ENCODE peak calls at places on chromosomes 1 and 21, in five cellular contexts. One of them, this sample, is unnamed.

GRCh38 chr1:3154081-3154795 is 85.2 kb downstream of the PRDM16 start:
- DNase-seq in mucosa of descending colon: no peak
- DNase-seq in lower lobe of right lung: no peak
- DNase-seq in spleen: no peak
- DNase-seq in GM12865: no peak
- DNase-seq in this sample: no peak

GRCh38 chr1:76083189-76083588 is 8.6 kb downstream of the ST6GALNAC3 start:
- DNase-seq in spleen: no peak
- DNase-seq in lower lobe of right lung: no peak
- DNase-seq in GM12865: no peak
- DNase-seq in mucosa of descending colon: peak; percentile 19
- DNase-seq in this sample: no peak

GRCh38 chr21:25571726-25572121 is 35.6 kb downstream of the MRPL39 start:
- DNase-seq in mucosa of descending colon: no peak
- DNase-seq in GM12865: peak; percentile 46
- DNase-seq in lower lobe of right lung: no peak
- DNase-seq in spleen: no peak
- DNase-seq in this sample: no peak

GRCh38 chr1:117664314-117664713 is 58.5 kb downstream of the TENT5C start:
- DNase-seq in mucosa of descending colon: no peak
- DNase-seq in GM12865: peak; percentile 95
- DNase-seq in lower lobe of right lung: no peak
- DNase-seq in spleen: no peak
- DNase-seq in this sample: no peak

GRCh38 chr1:232519186-232519585 is 110.7 kb downstream of the SIPA1L2 start:
- DNase-seq in GM12865: no peak
- DNase-seq in lower lobe of right lung: no peak
- DNase-seq in spleen: no peak
- DNase-seq in mucosa of descending colon: no peak
- DNase-seq in this sample: no peak

GRCh38 chr21:34129039-34129891 is 55.9 kb downstream of the MRPS6 start:
- DNase-seq in GM12865: no peak
- DNase-seq in mucosa of descending colon: peak; percentile 51
- DNase-seq in spleen: no peak
- DNase-seq in lower lobe of right lung: no peak
- DNase-seq in this sample: peak; percentile 84

GRCh38 chr1:115670476-115671175 is 28.9 kb downstream of the VANGL1 start:
- DNase-seq in spleen: no peak
- DNase-seq in lower lobe of right lung: no peak
- DNase-seq in mucosa of descending colon: peak; percentile 35
- DNase-seq in GM12865: no peak
- DNase-seq in this sample: no peak

GRCh38 chr1:111202707-111203623 is 2.5 kb upstream of the DENND2D start:
- DNase-seq in spleen: no peak
- DNase-seq in lower lobe of right lung: no peak
- DNase-seq in mucosa of descending colon: peak; percentile 36
- DNase-seq in GM12865: peak; percentile 68
- DNase-seq in this sample: no peak

GRCh38 chr1:45246760-45247159 is 40.4 kb upstream of the ZSWIM5 start:
- DNase-seq in spleen: no peak
- DNase-seq in lower lobe of right lung: no peak
- DNase-seq in GM12865: no peak
- DNase-seq in mucosa of descending colon: no peak
- DNase-seq in this sample: peak; percentile 93

GRCh38 chr1:51952638-51953037 is 37.9 kb downstream of the RAB3B start:
- DNase-seq in spleen: no peak
- DNase-seq in lower lobe of right lung: no peak
- DNase-seq in GM12865: no peak
- DNase-seq in mucosa of descending colon: no peak
- DNase-seq in this sample: no peak

GRCh38 chr1:89630046-89630445 is 2.9 kb upstream of the LRRC8C start:
- DNase-seq in spleen: no peak
- DNase-seq in GM12865: no peak
- DNase-seq in mucosa of descending colon: no peak
- DNase-seq in lower lobe of right lung: no peak
- DNase-seq in this sample: no peak

GRCh38 chr1:204760350-204761134 is 75.0 kb upstream of the LRRN2 start:
- DNase-seq in spleen: no peak
- DNase-seq in GM12865: no peak
- DNase-seq in lower lobe of right lung: no peak
- DNase-seq in mucosa of descending colon: no peak
- DNase-seq in this sample: peak; percentile 22

GRCh38 chr1:83095570-83095969 is 903.4 kb downstream of the TTLL7 start:
- DNase-seq in spleen: no peak
- DNase-seq in lower lobe of right lung: no peak
- DNase-seq in mucosa of descending colon: no peak
- DNase-seq in GM12865: no peak
- DNase-seq in this sample: no peak

GRCh38 chr1:184022651-184023050 is 14.9 kb downstream of the COLGALT2 start:
- DNase-seq in spleen: no peak
- DNase-seq in mucosa of descending colon: no peak
- DNase-seq in lower lobe of right lung: no peak
- DNase-seq in GM12865: no peak
- DNase-seq in this sample: peak; percentile 33

GRCh38 chr1:16204634-16205332 is 7.7 kb downstream of the ARHGEF19 start:
- DNase-seq in spleen: peak; percentile 83
- DNase-seq in lower lobe of right lung: no peak
- DNase-seq in mucosa of descending colon: peak; percentile 64
- DNase-seq in GM12865: no peak
- DNase-seq in this sample: no peak
- TF ChIP-seq CTCF in spleen: no peak
- TF ChIP-seq CTCF in lower lobe of right lung: peak; percentile 31
- TF ChIP-seq CTCF in mucosa of descending colon: no peak
- TF ChIP-seq CTCF in GM12865: peak; percentile 29
- TF ChIP-seq CTCF in this sample: peak; percentile 35

GRCh38 chr1:39969048-39969447 is 14.1 kb downstream of the MFSD2A start:
- DNase-seq in GM12865: no peak
- DNase-seq in lower lobe of right lung: peak; percentile 58
- DNase-seq in mucosa of descending colon: no peak
- DNase-seq in spleen: no peak
- DNase-seq in this sample: peak; percentile 73

GRCh38 chr1:39971138-39971537 is 16.2 kb downstream of the MFSD2A start:
- DNase-seq in spleen: no peak
- DNase-seq in GM12865: no peak
- DNase-seq in mucosa of descending colon: no peak
- DNase-seq in lower lobe of right lung: no peak
- DNase-seq in this sample: no peak

GRCh38 chr1:39973503-39974135 is 18.7 kb downstream of the MFSD2A start:
- DNase-seq in spleen: peak; percentile 93
- DNase-seq in lower lobe of right lung: peak; percentile 85
- DNase-seq in GM12865: peak; percentile 82
- DNase-seq in mucosa of descending colon: peak; percentile 87
- DNase-seq in this sample: peak; percentile 83

GRCh38 chr1:39970274-39970673 is 15.3 kb downstream of the MFSD2A start:
- DNase-seq in lower lobe of right lung: no peak
- DNase-seq in GM12865: no peak
- DNase-seq in mucosa of descending colon: peak; percentile 55
- DNase-seq in spleen: no peak
- DNase-seq in this sample: no peak

GRCh38 chr1:39969531-39970270 is 14.8 kb downstream of the MFSD2A start:
- DNase-seq in mucosa of descending colon: no peak
- DNase-seq in lower lobe of right lung: peak; percentile 83
- DNase-seq in spleen: no peak
- DNase-seq in GM12865: no peak
- DNase-seq in this sample: no peak
- H3K4me3 ChIP-seq in mucosa of descending colon: no peak overlapping the region
- H3K4me3 ChIP-seq in lower lobe of right lung: no peak overlapping the region
- H3K4me3 ChIP-seq in spleen: no peak overlapping the region
- H3K4me3 ChIP-seq in GM12865: no peak overlapping the region
- H3K4me3 ChIP-seq in this sample: no peak overlapping the region

GRCh38 chr1:153428073-153428638 is 11.8 kb downstream of the S100A7A start:
- DNase-seq in mucosa of descending colon: no peak
- DNase-seq in spleen: no peak
- DNase-seq in GM12865: no peak
- DNase-seq in lower lobe of right lung: no peak
- DNase-seq in this sample: no peak
- TF ChIP-seq CTCF in mucosa of descending colon: no peak
- TF ChIP-seq CTCF in spleen: no peak
- TF ChIP-seq CTCF in GM12865: no peak
- TF ChIP-seq CTCF in lower lobe of right lung: no peak
- TF ChIP-seq CTCF in this sample: no peak

GRCh38 chr1:23380719-23381118 is 11.1 kb upstream of the ZNF436 start:
- DNase-seq in lower lobe of right lung: no peak
- DNase-seq in spleen: no peak
- DNase-seq in mucosa of descending colon: no peak
- DNase-seq in GM12865: no peak
- DNase-seq in this sample: no peak
- H3K4me3 ChIP-seq in lower lobe of right lung: no peak overlapping the region
- H3K4me3 ChIP-seq in spleen: no peak overlapping the region
- H3K4me3 ChIP-seq in mucosa of descending colon: no peak overlapping the region
- H3K4me3 ChIP-seq in GM12865: no peak overlapping the region
- H3K4me3 ChIP-seq in this sample: no peak overlapping the region

GRCh38 chr1:198771562-198772153 is 132.8 kb downstream of the PTPRC start:
- DNase-seq in lower lobe of right lung: no peak
- DNase-seq in mucosa of descending colon: no peak
- DNase-seq in spleen: no peak
- DNase-seq in GM12865: peak; percentile 62
- DNase-seq in this sample: peak; percentile 63
- TF ChIP-seq CTCF in lower lobe of right lung: peak; percentile 42
- TF ChIP-seq CTCF in mucosa of descending colon: no peak
- TF ChIP-seq CTCF in spleen: no peak
- TF ChIP-seq CTCF in GM12865: peak; percentile 23
- TF ChIP-seq CTCF in this sample: peak; percentile 37

DNA sequence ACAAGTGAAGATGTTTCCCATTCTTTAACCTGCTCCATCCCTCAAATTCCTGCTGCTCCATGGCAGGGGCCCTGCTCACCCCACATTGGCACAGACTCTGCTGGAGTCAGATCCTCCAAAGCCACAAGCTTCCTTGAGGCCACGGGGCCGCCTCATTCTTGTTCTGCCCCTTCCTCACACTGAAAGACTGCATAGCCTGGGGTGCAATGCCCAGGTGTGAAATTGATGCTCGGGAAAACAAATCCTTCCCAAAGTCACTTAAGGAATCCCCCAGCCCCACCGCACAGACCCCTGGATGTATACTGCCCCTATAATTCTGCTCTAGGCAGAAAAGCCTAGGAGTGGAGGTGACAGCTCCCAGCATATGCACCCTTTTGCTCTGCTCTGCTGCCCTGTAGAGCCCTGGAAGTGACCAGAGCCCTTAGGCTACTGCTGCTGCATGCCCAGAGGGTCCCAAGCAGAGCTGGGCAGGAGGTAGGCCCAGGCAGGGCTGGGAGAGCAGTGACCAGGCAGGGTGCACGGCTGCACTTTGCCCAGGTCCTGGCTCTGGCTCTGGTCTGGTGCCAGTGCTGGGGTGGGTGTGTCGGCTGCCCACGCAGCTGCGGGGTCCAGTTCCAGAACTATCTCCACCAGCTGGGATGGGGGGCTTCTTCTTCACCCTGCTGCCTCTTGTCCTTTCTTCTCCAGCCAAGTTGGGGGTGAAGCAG is 1.6 kb downstream of the HES2 start:
- DNase-seq in spleen: no peak
- DNase-seq in mucosa of descending colon: peak; percentile 61
- DNase-seq in GM12865: no peak
- DNase-seq in lower lobe of right lung: no peak
- DNase-seq in this sample: no peak
- H3K4me3 ChIP-seq in spleen: no peak overlapping the region
- H3K4me3 ChIP-seq in mucosa of descending colon: no peak overlapping the region
- H3K4me3 ChIP-seq in GM12865: no peak overlapping the region
- H3K4me3 ChIP-seq in lower lobe of right lung: no peak overlapping the region
- H3K4me3 ChIP-seq in this sample: no peak overlapping the region

DNA sequence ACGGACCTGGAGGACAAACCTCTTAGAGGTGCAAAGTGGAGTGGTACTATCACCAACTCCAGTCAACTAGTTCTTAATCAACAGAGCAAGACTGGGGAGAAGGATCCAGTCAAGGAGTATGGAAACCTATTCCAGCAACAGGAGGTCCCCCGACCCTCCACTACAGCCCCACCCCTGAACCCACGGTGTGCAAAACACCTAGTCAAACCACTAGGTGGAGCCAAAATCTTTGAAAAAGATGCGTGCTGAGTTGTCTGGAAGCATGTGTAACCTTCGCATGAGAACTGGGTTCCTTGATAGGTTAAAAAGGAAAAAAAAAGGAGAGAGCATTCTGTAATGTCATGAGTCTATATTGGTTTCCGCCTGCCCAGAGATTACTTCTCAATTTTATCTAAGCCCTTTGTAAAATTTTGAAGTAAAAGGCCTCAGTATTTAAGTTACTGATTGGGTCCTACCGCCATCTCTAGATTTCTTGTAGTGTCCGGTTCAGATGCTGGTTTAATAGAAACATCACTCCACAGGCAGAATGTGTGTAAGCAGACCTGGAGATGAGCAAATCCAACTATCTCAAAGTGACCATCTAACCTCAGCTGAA is 81.9 kb upstream of the HAO2 start:
- DNase-seq in spleen: no peak
- DNase-seq in lower lobe of right lung: no peak
- DNase-seq in GM12865: peak; percentile 61
- DNase-seq in mucosa of descending colon: peak; percentile 33
- DNase-seq in this sample: no peak
- TF ChIP-seq CTCF in spleen: peak; percentile 23
- TF ChIP-seq CTCF in lower lobe of right lung: peak; percentile 37
- TF ChIP-seq CTCF in GM12865: peak; percentile 60
- TF ChIP-seq CTCF in mucosa of descending colon: no peak
- TF ChIP-seq CTCF in this sample: peak; percentile 44

DNA sequence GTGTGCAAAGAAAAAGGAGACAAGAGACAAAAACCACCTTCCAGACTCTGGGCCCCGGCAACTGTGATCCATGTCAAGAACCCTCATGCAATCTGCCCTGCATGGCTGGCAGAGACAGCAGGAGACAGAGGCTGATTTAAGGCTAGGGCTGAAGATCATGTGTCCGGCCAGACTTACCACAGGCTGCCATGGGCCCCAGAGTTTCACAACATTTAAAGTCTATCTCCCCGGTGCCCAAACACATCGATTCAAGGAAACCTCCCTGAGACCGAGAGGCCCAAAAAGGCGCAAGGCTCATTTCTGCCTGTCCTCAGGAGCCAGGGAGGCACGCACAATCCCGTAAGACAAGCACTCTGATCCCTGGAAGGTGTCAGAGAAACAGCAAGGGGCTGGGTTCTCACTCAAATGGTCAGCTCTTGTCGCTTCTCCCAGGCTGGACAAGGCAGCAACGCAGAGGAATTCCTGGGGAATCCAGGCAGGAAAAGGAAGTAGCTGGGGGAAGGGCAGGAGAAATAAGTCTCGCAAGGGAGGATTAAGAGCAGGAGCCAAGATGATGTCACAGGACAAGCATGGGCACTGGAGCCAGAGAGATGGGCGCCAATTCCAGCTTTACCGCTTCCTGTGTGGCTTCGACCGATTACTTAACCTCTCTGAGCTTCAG is 70.7 kb downstream of the SSBP3 start:
- DNase-seq in spleen: no peak
- DNase-seq in GM12865: no peak
- DNase-seq in mucosa of descending colon: peak; percentile 52
- DNase-seq in lower lobe of right lung: no peak
- DNase-seq in this sample: peak; percentile 96
- H3K4me3 ChIP-seq in spleen: no peak overlapping the region
- H3K4me3 ChIP-seq in GM12865: no peak overlapping the region
- H3K4me3 ChIP-seq in mucosa of descending colon: no peak overlapping the region
- H3K4me3 ChIP-seq in lower lobe of right lung: peak overlapping the region; percentile 20
- H3K4me3 ChIP-seq in this sample: peak overlapping the region; percentile 34

This sample was measured in foreskin fibroblast.